ENCODE peak calls at places on chromosome 1, in eight cellular contexts. B is right atrium auricular region, H is brain microvascular endothelial cell, R is spleen, E is left ventricle myocardium inferior, F is cardiac fibroblast, X is IMR-90, C is fibroblast of the aortic adventitia. A is an unnamed sample.

GRCh38 chr1:43841511-43841910 is 92.1 kb upstream of the ARTN start:
- DNase-seq in B (no peak), H (no peak), R (no peak), E (no peak), F (no peak), X (no peak), C (no peak), A (no peak)

GRCh38 chr1:193589597-193590040 is 403.2 kb upstream of the B3GALT2 start:
- DNase-seq in B (no peak), H (no peak), R (no peak), E (no peak), F (peak; percentile 78), X (peak; percentile 62), C (peak; percentile 57), A (peak; percentile 92)

GRCh38 chr1:177569476-177569875 is 398.7 kb downstream of the BRINP2 start:
- DNase-seq in B (no peak), H (peak; percentile 47), R (no peak), E (no peak), F (peak; percentile 8), X (peak; percentile 6), C (peak; percentile 57), A (peak; percentile 41)

GRCh38 chr1:5105744-5106143 is 451.3 kb downstream of the AJAP1 start:
- DNase-seq in B (no peak), H (no peak), R (no peak), E (no peak), F (no peak), X (no peak), C (no peak), A (no peak)

GRCh38 chr1:1291611-1292441 is 11.6 kb downstream of the SCNN1D start:
- DNase-seq in B (no peak), H (peak; percentile 51), R (peak; percentile 92), E (peak; percentile 56), F (peak; percentile 73), X (peak; percentile 53), C (peak; percentile 60), A (peak; percentile 70)

GRCh38 chr1:17437260-17438175 is 2.0 kb downstream of the RCC2 start:
- DNase-seq in B (no peak), H (no peak), R (peak; percentile 91), E (peak; percentile 46), F (peak; percentile 51), X (peak; percentile 36), C (no peak), A (peak; percentile 44)

GRCh38 chr1:150021191-150021688 is 10.7 kb upstream of the OTUD7B start:
- DNase-seq in B (no peak), H (no peak), R (no peak), E (no peak), F (no peak), X (no peak), C (no peak), A (no peak)

GRCh38 chr1:5901841-5902240 is 90.4 kb downstream of the NPHP4 start:
- DNase-seq in B (no peak), H (no peak), R (no peak), E (no peak), F (no peak), X (no peak), C (no peak), A (no peak)

GRCh38 chr1:23718482-23718881 is 24.8 kb upstream of the ELOA start:
- DNase-seq in B (no peak), H (peak; percentile 40), R (peak; percentile 30), E (no peak), F (peak; percentile 57), X (peak; percentile 50), C (peak; percentile 42), A (peak; percentile 55)

GRCh38 chr1:167641786-167642500 is 11.9 kb downstream of the RCSD1 start:
- DNase-seq in B (no peak), H (no peak), R (no peak), E (no peak), F (no peak), X (no peak), C (no peak), A (no peak)

GRCh38 chr1:153791856-153792253 is 16.6 kb downstream of the SLC27A3 start:
- DNase-seq in B (no peak), H (peak; percentile 69), R (peak; percentile 73), E (no peak), F (peak; percentile 41), X (peak; percentile 72), C (no peak), A (no peak)

GRCh38 chr1:11567244-11568065 is 86.8 kb downstream of the FBXO2 start:
- DNase-seq in B (no peak), H (no peak), R (no peak), E (no peak), F (no peak), X (no peak), C (no peak), A (no peak)

DNA sequence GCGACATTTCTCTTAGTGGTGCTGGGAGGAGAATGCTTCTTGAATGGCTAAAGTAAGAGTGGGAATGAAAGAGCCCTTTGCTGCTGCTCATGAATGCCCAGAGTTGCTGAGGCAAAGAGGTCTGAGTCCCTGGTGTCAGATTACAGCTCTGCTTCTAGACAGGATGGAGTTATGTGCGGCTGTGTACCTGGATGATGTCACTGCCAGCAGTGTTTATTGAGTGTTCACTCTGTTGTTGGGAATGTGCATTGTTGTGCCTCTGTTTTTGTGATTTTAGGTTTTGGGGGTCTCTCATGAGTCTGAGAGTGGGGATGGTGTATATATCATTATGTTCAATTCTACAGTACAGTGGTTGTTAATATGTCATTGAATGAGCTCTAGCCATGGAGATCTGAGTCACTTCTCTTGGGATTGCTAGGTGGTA is 2.7 kb downstream of the CDC14A start:
- DNase-seq in B (no peak), H (peak; percentile 24), R (no peak), E (no peak), F (no peak), X (peak; percentile 66), C (peak; percentile 33), A (peak; percentile 32)
- H3K4me3 ChIP-seq in B (no peak overlapping the region), H (no peak overlapping the region), R (no peak overlapping the region), E (peak overlapping the region; percentile 98), F (no peak overlapping the region), X (no peak overlapping the region), C (no peak overlapping the region), A (no peak overlapping the region)

GRCh38 chr1:26820784-26821269 is 5.7 kb upstream of the ZDHHC18 start:
- DNase-seq in B (no peak), H (no peak), R (no peak), E (no peak), F (no peak), X (no peak), C (no peak), A (no peak)
- TF ChIP-seq CTCF in B (no peak), H (peak; percentile 31), R (peak; percentile 48), E (no peak), F (no peak), X (no peak), C (peak; percentile 18), A (peak; percentile 9)

GRCh38 chr1:13784971-13785370 is 85.0 kb downstream of the PRDM2 start:
- DNase-seq in B (no peak), H (no peak), R (no peak), E (no peak), F (no peak), X (peak; percentile 60), C (no peak), A (no peak)

GRCh38 chr1:13782634-13782995 is 82.6 kb downstream of the PRDM2 start:
- DNase-seq in B (no peak), H (no peak), R (no peak), E (no peak), F (no peak), X (no peak), C (no peak), A (no peak)

GRCh38 chr1:13781228-13781627 is 81.2 kb downstream of the PRDM2 start:
- DNase-seq in B (no peak), H (no peak), R (no peak), E (no peak), F (no peak), X (no peak), C (no peak), A (no peak)

GRCh38 chr1:13781907-13782633 is 82.1 kb downstream of the PRDM2 start:
- DNase-seq in B (no peak), H (peak; percentile 50), R (no peak), E (no peak), F (peak; percentile 68), X (peak; percentile 86), C (peak; percentile 89), A (peak; percentile 67)

GRCh38 chr1:13783551-13783950 is 83.6 kb downstream of the PRDM2 start:
- DNase-seq in B (no peak), H (peak; percentile 9), R (no peak), E (no peak), F (no peak), X (peak; percentile 47), C (peak; percentile 36), A (no peak)
- H3K4me3 ChIP-seq in B (no peak overlapping the region), H (no peak overlapping the region), R (no peak overlapping the region), E (no peak overlapping the region), F (no peak overlapping the region), X (no peak overlapping the region), C (peak overlapping the region; percentile 65), A (no peak overlapping the region)

DNA sequence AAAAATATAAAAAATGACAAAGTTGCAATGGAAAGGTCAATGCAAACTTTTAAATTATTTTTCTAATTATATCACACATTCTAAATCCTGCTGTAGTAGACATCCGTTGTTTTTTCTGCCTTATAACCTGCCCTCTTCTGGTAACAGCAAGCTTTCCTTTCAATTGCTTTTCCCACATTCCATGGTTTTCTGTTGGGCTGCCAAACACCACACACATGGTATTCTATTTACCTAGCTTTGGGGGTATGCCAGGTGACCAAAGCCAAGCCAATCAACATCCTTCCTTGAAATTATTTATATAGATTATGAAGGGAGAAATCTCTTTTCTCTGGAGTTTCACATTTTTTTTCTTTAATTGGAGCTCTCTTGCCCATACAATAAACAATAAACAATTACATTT is 3.4 kb upstream of the LAMC1 start:
- DNase-seq in B (no peak), H (no peak), R (no peak), E (no peak), F (peak; percentile 71), X (peak; percentile 63), C (peak; percentile 73), A (peak; percentile 66)
- TF ChIP-seq CTCF in B (peak; percentile 26), H (peak; percentile 44), R (no peak), E (peak; percentile 37), F (peak; percentile 31), X (peak; percentile 25), C (peak; percentile 51), A (peak; percentile 40)

A was measured in fibroblast of pulmonary artery.